ENCODE peak calls at places on chromosomes 6 and 20, in four cellular contexts. G is heart left ventricle, Y is body of pancreas, M is breast epithelium. N is an unnamed sample.
A peak's percentile ranks its signal among the peaks of the same experiment; 100 is the strongest.

GRCh38 chr20:3686867-3687321 is 5.1 kb upstream of the ADAM33 start:
- DNase-seq in G (peak; percentile 78), Y (peak; percentile 67), M (peak; percentile 41), N (peak; percentile 71)

GRCh38 chr6:98764378-98764911 is 69.9 kb upstream of the POU3F2 start:
- DNase-seq in G (no peak), M (no peak), Y (no peak), N (no peak)

GRCh38 chr6:89459501-89459900 is 26.5 kb downstream of the ANKRD6 start:
- DNase-seq in Y (no peak), G (no peak), M (no peak), N (no peak)

GRCh38 chr6:142881290-142881689 is 63.7 kb downstream of the HIVEP2 start:
- DNase-seq in M (no peak), G (no peak), Y (no peak), N (no peak)

GRCh38 chr6:112416885-112417284 is 69.8 kb downstream of the RFPL4B start:
- DNase-seq in M (peak; percentile 88), Y (no peak), G (no peak), N (no peak)

GRCh38 chr6:148761532-148761951 is 14.7 kb downstream of the UST start:
- DNase-seq in G (no peak), M (no peak), Y (peak; percentile 27), N (no peak)

GRCh38 chr6:101397199-101397598 is 3.7 kb downstream of the GRIK2 start:
- DNase-seq in Y (no peak), M (no peak), G (no peak), N (no peak)

GRCh38 chr20:19019734-19020364 is 192.6 kb upstream of the SLC24A3 start:
- DNase-seq in Y (no peak), M (no peak), G (no peak), N (no peak)

GRCh38 chr6:81086931-81087330 is 665.5 kb downstream of the TENT5A start:
- DNase-seq in G (no peak), M (no peak), Y (no peak), N (no peak)

GRCh38 chr20:46056027-46056833 is 27.2 kb downstream of the SLC12A5 start:
- DNase-seq in M (no peak), Y (no peak), G (no peak), N (no peak)

GRCh38 chr20:7627734-7628663 is 312.3 kb downstream of the HAO1 start:
- DNase-seq in G (no peak), Y (no peak), M (no peak), N (no peak)

GRCh38 chr20:50427740-50428462 is 82.3 kb upstream of the PTPN1 start:
- DNase-seq in Y (peak; percentile 42), G (no peak), M (peak; percentile 41), N (no peak)

GRCh38 chr6:54291146-54291545 is 17.1 kb upstream of the TINAG start:
- DNase-seq in M (no peak), G (no peak), Y (no peak), N (no peak)

GRCh38 chr6:16802071-16802470 is 40.8 kb upstream of the ATXN1 start:
- DNase-seq in M (no peak), G (no peak), Y (no peak), N (no peak)

GRCh38 chr6:99589290-99589672 is 17.4 kb upstream of the PRDM13 start:
- DNase-seq in Y (no peak), M (no peak), G (no peak), N (no peak)

GRCh38 chr6:37517411-37517812 is 17.7 kb upstream of the CCDC167 start:
- DNase-seq in G (no peak), Y (peak; percentile 13), M (peak; percentile 57), N (no peak)

GRCh38 chr6:137261393-137262154 is 42.4 kb upstream of the IFNGR1 start:
- DNase-seq in Y (no peak), G (no peak), M (no peak), N (no peak)
- TF ChIP-seq POLR2A in Y (no peak), G (no peak), M (no peak), N (no peak)

GRCh38 chr6:34837500-34837899 is 45.6 kb downstream of the BLTP3A start:
- DNase-seq in G (no peak), Y (no peak), M (no peak), N (no peak)

GRCh38 chr6:34834789-34835518 is 43.1 kb downstream of the BLTP3A start:
- DNase-seq in M (no peak), Y (no peak), G (no peak), N (peak; percentile 27)

GRCh38 chr6:34836008-34836407 is 44.1 kb downstream of the BLTP3A start:
- DNase-seq in M (no peak), Y (peak; percentile 9), G (no peak), N (no peak)

GRCh38 chr6:34836451-34836850 is 44.6 kb downstream of the BLTP3A start:
- DNase-seq in G (no peak), M (no peak), Y (no peak), N (no peak)

GRCh38 chr6:34839696-34840352 is 47.9 kb downstream of the BLTP3A start:
- DNase-seq in Y (no peak), M (no peak), G (no peak), N (no peak)
- TF ChIP-seq POLR2A in Y (no peak), M (no peak), G (no peak), N (no peak)

GRCh38 chr6:32178547-32179440 is 589 bp downstream of the RNF5 start:
- DNase-seq in M (no peak), G (no peak), Y (no peak), N (no peak)

GRCh38 chr6:32175711-32176475 is at the start of gene AGPAT1:
- DNase-seq in Y (peak; percentile 98), G (peak; percentile 98), M (peak; percentile 94), N (peak; percentile 97)

GRCh38 chr6:32176476-32177181 is 745 bp upstream of the AGPAT1 start:
- DNase-seq in G (no peak), M (no peak), Y (no peak), N (no peak)

GRCh38 chr6:32177788-32178546 is at the start of gene RNF5:
- DNase-seq in M (peak; percentile 99), G (peak; percentile 92), Y (peak; percentile 99), N (peak; percentile 92)

DNA sequence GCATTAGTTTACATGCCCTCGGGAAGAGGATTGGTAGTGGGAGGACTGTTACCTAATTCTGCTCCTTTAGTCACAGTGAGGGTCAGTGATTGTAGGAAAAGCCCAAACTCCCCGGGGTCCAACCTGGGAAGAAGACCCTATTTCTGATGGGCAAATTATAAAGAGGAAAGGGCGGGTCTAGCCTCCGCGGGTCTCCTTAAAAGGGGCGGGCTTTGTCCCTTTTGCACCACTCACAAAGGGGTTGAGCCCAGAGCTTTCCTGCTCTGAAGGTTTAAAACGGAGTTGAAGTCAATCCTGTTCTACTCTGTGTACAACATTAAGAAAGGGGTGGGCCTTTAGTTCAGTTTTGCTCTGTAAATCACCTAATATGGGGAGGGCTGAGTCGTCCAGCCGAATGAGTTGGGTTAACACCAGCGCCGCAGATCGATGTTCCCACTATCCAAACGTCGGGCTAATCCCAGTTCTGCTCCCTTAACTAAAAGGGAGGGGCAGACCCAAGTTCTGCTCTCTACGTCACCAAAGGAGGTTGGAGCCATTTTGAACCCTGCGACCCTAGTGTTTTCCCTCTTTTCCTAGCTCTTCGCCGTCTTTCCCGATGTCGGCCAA is 920 bp upstream of the RNF5 start:
- DNase-seq in M (peak; percentile 52), Y (no peak), G (no peak), N (no peak)
- TF ChIP-seq POLR2A in M (peak; percentile 49), Y (peak; percentile 47), G (peak; percentile 39), N (no peak)

GRCh38 chr6:29976588-29977424 is 34.5 kb downstream of the HLA-A start:
- DNase-seq in M (peak; percentile 74), G (peak; percentile 92), Y (peak; percentile 85), N (peak; percentile 70)
- TF ChIP-seq POLR2A in M (peak; percentile 21), G (peak; percentile 55), Y (peak; percentile 79), N (peak; percentile 32)

DNA sequence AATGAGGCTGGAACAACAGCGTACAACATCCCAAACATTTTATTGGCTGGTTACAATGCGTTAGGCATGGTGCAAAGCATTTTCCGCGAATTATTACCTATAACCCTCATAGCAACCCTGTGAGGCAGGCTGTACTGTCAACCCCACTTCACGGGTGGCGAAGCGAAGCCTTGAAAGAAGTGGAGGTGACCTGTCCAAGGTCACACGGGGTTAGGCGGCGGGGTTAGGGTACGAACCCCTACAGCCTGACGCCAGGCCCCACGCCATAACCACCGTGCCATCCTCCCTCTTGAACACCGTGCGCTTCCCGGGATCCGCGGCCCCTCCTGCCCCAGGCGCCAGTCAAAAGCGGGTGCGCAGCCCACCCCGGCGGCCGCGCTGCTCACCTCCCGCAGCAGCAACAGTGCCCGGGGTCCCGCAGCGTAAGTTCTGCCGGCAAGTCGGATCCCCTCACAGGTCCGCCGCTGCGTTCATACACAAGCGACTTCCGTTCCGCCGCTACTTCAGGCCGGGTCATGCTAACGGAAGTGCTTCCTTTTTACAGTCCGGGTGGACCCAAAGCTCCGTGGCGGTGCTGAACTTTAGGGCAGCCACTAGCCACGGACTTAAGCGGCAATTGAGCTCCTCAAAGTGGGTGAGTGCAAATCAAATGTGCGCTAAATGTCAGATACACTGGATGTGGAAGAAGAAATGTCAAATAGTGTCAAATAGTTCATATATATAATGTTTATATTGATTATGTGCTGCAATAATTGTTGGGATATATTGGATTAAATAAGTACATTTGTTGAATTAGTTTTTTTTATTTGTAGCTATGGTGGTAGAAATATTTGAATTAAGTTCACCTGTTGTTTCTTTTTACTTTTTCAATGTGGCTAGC is at the start of gene CDK5RAP1:
- DNase-seq in Y (peak; percentile 89), G (peak; percentile 91), M (peak; percentile 69), N (peak; percentile 89)
- TF ChIP-seq POLR2A in Y (peak; percentile 63), G (peak; percentile 42), M (no peak), N (peak; percentile 93)

DNA sequence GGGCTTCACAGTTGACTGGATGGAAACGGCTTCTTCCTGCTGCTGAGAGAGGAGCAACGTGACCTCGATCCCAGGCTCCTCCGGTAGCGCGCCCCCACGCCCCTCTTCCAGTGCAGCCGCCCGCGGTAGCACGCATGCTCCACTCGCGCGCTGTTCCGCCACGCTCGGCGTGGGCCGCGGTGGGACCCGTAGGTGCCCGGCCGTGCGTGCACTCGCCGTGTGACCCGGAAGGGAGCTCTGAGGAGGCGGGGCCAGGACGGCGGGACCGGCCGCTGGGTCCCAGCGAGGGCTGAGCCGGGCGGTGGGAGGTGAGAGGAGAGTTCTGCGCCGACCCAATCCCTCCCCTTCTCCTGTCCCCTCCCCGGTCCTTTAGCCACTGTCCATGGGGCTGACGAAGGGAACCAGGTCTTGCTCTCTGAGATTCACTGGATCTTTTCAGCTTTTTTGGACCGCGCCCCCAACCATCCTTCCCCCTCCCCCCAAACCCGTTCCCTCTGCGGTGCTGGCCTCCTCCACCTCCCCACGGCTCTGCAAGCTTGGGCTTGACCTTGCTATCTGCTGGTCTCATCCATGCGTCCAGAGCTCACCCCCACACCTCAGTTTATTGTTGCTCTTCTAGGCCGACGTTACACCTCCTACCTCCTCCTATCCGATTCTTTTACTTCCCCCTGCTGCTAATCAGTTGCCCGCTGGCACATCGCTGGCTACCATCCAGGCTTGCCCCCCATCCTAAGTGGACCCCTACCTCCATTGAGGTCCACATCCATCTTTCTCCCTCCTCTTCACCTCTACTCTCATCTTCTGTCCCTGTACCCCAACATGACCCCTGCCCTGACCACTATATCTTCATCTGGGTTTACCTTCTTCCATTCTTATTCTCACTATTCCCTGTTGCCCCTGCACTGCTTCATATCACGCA is at the start of gene CUL9:
- DNase-seq in M (peak; percentile 79), G (peak; percentile 93), Y (peak; percentile 86), N (peak; percentile 82)
- TF ChIP-seq POLR2A in M (no peak), G (peak; percentile 72), Y (peak; percentile 75), N (peak; percentile 54)

GRCh38 chr6:125200986-125201385 is 47.4 kb downstream of the TPD52L1 start:
- DNase-seq in Y (no peak), G (no peak), M (no peak), N (no peak)
- TF ChIP-seq POLR2A in Y (no peak), G (no peak), M (no peak), N (no peak)